ENCODE peak calls at places on chromosomes 16 and 17, in nine cellular contexts. L, I, G, C, U, Q, P, D and W are unnamed samples.

GRCh38 chr16:82761236-82761635 is 134.5 kb downstream of the CDH13 start:
- DNase-seq in L (no peak), I (peak; percentile 16), G (no peak), C (no peak), U (no peak), Q (no peak), P (no peak), D (peak; percentile 74), W (peak; percentile 6)

GRCh38 chr16:71380831-71381230 is 22.3 kb downstream of the CALB2 start:
- DNase-seq in L (no peak), I (no peak), G (no peak), C (no peak), U (no peak), Q (no peak), P (no peak), D (no peak), W (no peak)

GRCh38 chr17:17822189-17822978 is 14.4 kb downstream of the SREBF1 start:
- DNase-seq in L (no peak), I (peak; percentile 43), G (no peak), C (no peak), U (no peak), Q (no peak), P (no peak), D (peak; percentile 87), W (no peak)

GRCh38 chr17:4206945-4207344 is 56.8 kb downstream of the ANKFY1 start:
- DNase-seq in L (no peak), I (no peak), G (no peak), C (no peak), U (no peak), Q (no peak), P (no peak), D (no peak), W (no peak)

GRCh38 chr17:82985973-82986372 is 93.4 kb upstream of the METRNL start:
- DNase-seq in L (no peak), I (no peak), G (no peak), C (peak; percentile 14), U (peak; percentile 64), Q (no peak), P (peak; percentile 74), D (peak; percentile 46), W (no peak)

GRCh38 chr17:55398689-55399088 is 22.9 kb downstream of the MMD start:
- DNase-seq in L (no peak), I (no peak), G (no peak), C (no peak), U (no peak), Q (no peak), P (no peak), D (peak; percentile 33), W (no peak)

GRCh38 chr17:82400206-82400605 is 17.9 kb upstream of the HEXD start:
- DNase-seq in L (no peak), I (no peak), G (no peak), C (no peak), U (no peak), Q (no peak), P (no peak), D (peak; percentile 5), W (no peak)

GRCh38 chr16:87457051-87457611 is 35.7 kb downstream of the ZCCHC14 start:
- DNase-seq in L (no peak), I (no peak), G (no peak), C (no peak), U (no peak), Q (no peak), P (no peak), D (peak; percentile 76), W (no peak)

DNA sequence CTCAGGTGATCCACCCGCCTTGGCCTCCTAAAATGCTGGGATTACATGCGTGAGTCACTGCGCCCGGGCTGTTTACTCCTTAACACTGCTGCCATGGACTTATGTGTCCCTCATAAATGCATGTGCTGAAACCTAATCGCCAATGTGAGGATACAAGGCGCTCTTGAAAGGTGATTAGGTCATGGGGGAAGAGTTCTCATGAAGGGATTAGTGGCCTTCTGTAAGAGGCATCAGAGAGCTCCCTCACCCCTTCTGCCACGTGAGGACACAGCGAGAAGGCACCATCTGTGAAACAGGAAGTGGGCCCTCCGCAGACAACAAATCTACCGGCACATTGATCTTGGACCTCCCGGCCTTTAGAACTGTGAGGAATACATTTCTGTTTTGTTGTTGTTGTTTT is 19.1 kb downstream of the ITPRIPL2 start:
- DNase-seq in L (no peak), I (no peak), G (peak; percentile 44), C (no peak), U (no peak), Q (no peak), P (no peak), D (no peak), W (no peak)
- H3K27ac ChIP-seq in L (no peak overlapping the region), I (no peak overlapping the region), G (no peak overlapping the region), C (no peak overlapping the region), U (no peak overlapping the region), Q (no peak overlapping the region), P (no peak overlapping the region), D (no peak overlapping the region), W (no peak overlapping the region)

GRCh38 chr17:62916684-62917571 is 49.1 kb upstream of the TANC2 start:
- DNase-seq in L (no peak), I (no peak), G (peak; percentile 21), C (no peak), U (no peak), Q (no peak), P (no peak), D (peak; percentile 70), W (no peak)
- H3K27ac ChIP-seq in L (no peak overlapping the region), I (no peak overlapping the region), G (no peak overlapping the region), C (no peak overlapping the region), U (no peak overlapping the region), Q (no peak overlapping the region), P (no peak overlapping the region), D (no peak overlapping the region), W (no peak overlapping the region)

GRCh38 chr16:23505180-23505665 is 5.1 kb downstream of the GGA2 start:
- DNase-seq in L (no peak), I (no peak), G (no peak), C (no peak), U (no peak), Q (no peak), P (no peak), D (no peak), W (no peak)
- H3K27ac ChIP-seq in L (no peak overlapping the region), I (no peak overlapping the region), G (peak overlapping the region; percentile 90), C (peak overlapping the region; percentile 23), U (peak overlapping the region; percentile 14), Q (no peak overlapping the region), P (no peak overlapping the region), D (no peak overlapping the region), W (peak overlapping the region; percentile 58)

GRCh38 chr17:49717371-49717841 is 9.6 kb upstream of the SLC35B1 start:
- DNase-seq in L (no peak), I (no peak), G (no peak), C (no peak), U (no peak), Q (no peak), P (no peak), D (no peak), W (no peak)
- H3K27ac ChIP-seq in L (no peak overlapping the region), I (no peak overlapping the region), G (no peak overlapping the region), C (no peak overlapping the region), U (peak overlapping the region; percentile 78), Q (no peak overlapping the region), P (peak overlapping the region; percentile 86), D (no peak overlapping the region), W (no peak overlapping the region)

GRCh38 chr16:191783-192294 is 11.6 kb downstream of the HBQ1 start:
- DNase-seq in L (peak; percentile 74), I (no peak), G (no peak), C (no peak), U (no peak), Q (no peak), P (no peak), D (peak; percentile 33), W (no peak)
- H3K27ac ChIP-seq in L (no peak overlapping the region), I (no peak overlapping the region), G (no peak overlapping the region), C (no peak overlapping the region), U (no peak overlapping the region), Q (no peak overlapping the region), P (no peak overlapping the region), D (no peak overlapping the region), W (no peak overlapping the region)